ENCODE peak calls at places on chromosomes 11 and 22, in five cellular contexts. D is GM23338, K is ovary, E is psoas muscle, Z is pancreas. B is an unnamed sample.
A peak's percentile ranks its signal among the peaks of the same experiment; 100 is the strongest.

GRCh38 chr11:113014731-113015455 is 53.7 kb downstream of the NCAM1 start:
- DNase-seq in K (peak; percentile 26), D (peak; percentile 5), Z (no peak), E (peak; percentile 62), B (peak; percentile 69)

GRCh38 chr11:112745958-112746357 is 215.3 kb upstream of the NCAM1 start:
- DNase-seq in Z (no peak), K (no peak), E (no peak), D (no peak), B (no peak)

GRCh38 chr11:15742626-15743243 is 613.6 kb downstream of the SOX6 start:
- DNase-seq in K (no peak), E (no peak), Z (no peak), D (no peak), B (no peak)

GRCh38 chr11:75840560-75840959 is 25.6 kb downstream of the UVRAG start:
- DNase-seq in D (no peak), K (no peak), E (no peak), Z (no peak), B (no peak)

GRCh38 chr11:78929092-78929905 is 354.6 kb upstream of the NARS2 start:
- DNase-seq in Z (no peak), E (no peak), D (peak; percentile 95), K (no peak), B (no peak)

GRCh38 chr11:68158580-68158979 is 37.4 kb upstream of the CHKA start:
- DNase-seq in Z (no peak), E (no peak), K (no peak), D (no peak), B (no peak)

GRCh38 chr11:115930276-115930675 is 426.1 kb upstream of the CADM1 start:
- DNase-seq in D (no peak), K (no peak), Z (no peak), E (no peak), B (no peak)

GRCh38 chr11:1203505-1204271 is 19.2 kb upstream of the MUC5B start:
- DNase-seq in D (no peak), E (peak; percentile 10), K (no peak), Z (peak; percentile 11), B (no peak)

GRCh38 chr11:3184732-3185347 is 19.7 kb upstream of the OSBPL5 start:
- DNase-seq in D (no peak), K (no peak), E (no peak), Z (no peak), B (no peak)

GRCh38 chr22:45263790-45264269 is 20.9 kb upstream of the UPK3A start:
- DNase-seq in Z (peak; percentile 71), E (peak; percentile 83), K (peak; percentile 54), D (peak; percentile 85), B (peak; percentile 88)

GRCh38 chr11:46121328-46121723 is at the start of gene PHF21A:
- DNase-seq in K (peak; percentile 93), E (peak; percentile 93), D (peak; percentile 95), Z (peak; percentile 88), B (peak; percentile 83)

GRCh38 chr11:19110290-19110689 is 6.7 kb upstream of the ZDHHC13 start:
- DNase-seq in E (peak; percentile 46), Z (peak; percentile 30), D (no peak), K (no peak), B (no peak)

GRCh38 chr11:35800970-35801953 is 138.7 kb downstream of the TRIM44 start:
- DNase-seq in D (no peak), Z (no peak), E (no peak), K (no peak), B (no peak)

GRCh38 chr11:65095974-65096806 is at the start of gene VPS51:
- DNase-seq in K (peak; percentile 89), E (peak; percentile 88), D (peak; percentile 98), Z (peak; percentile 86), B (peak; percentile 95)

GRCh38 chr11:65096926-65097325 is 912 bp downstream of the VPS51 start:
- DNase-seq in K (no peak), E (no peak), D (no peak), Z (no peak), B (no peak)

GRCh38 chr11:65100674-65101350 is 4.8 kb downstream of the VPS51 start:
- DNase-seq in E (no peak), Z (no peak), K (no peak), D (no peak), B (no peak)

GRCh38 chr11:65090628-65091027 is 5.4 kb upstream of the VPS51 start:
- DNase-seq in Z (no peak), D (no peak), E (no peak), K (no peak), B (no peak)

DNA sequence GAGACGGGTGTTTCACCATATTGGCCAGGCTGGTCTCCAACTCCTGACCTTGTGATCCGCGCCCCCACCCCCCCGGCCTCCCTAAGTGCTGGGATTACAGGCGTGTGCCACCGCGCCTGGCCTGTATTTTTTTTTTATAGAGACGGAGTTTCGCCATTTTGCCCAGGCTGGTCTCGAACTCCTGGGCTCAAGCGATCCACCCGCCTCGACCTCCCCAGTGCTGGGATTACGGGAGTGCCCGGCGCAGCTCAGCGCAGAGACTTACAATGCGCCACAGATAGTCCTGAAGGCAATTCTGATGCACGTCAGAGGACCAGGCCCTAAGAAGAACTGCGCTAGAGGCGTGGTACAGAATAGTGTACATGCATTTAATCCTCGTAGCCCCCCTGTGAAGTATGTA is 587 bp upstream of the VPS51 start:
- DNase-seq in E (no peak), K (peak; percentile 46), D (no peak), Z (no peak), B (no peak)
- H3K4me3 ChIP-seq in E (peak overlapping the region; percentile 93), K (no peak overlapping the region), D (peak overlapping the region; percentile 96), Z (no peak overlapping the region), B (no peak overlapping the region)

GRCh38 chr11:122213111-122213510 is 97.1 kb upstream of the BLID start:
- DNase-seq in Z (no peak), E (no peak), D (no peak), K (no peak), B (no peak)
- H3K27ac ChIP-seq in Z (no peak overlapping the region), E (no peak overlapping the region), D (no peak overlapping the region), K (no peak overlapping the region), B (no peak overlapping the region)

GRCh38 chr11:62555464-62556092 is 9.0 kb upstream of the AHNAK start:
- DNase-seq in D (peak; percentile 32), Z (no peak), E (no peak), K (no peak), B (no peak)
- H3K4me3 ChIP-seq in D (no peak overlapping the region), Z (no peak overlapping the region), E (peak overlapping the region; percentile 41), K (no peak overlapping the region), B (peak overlapping the region; percentile 10)

DNA sequence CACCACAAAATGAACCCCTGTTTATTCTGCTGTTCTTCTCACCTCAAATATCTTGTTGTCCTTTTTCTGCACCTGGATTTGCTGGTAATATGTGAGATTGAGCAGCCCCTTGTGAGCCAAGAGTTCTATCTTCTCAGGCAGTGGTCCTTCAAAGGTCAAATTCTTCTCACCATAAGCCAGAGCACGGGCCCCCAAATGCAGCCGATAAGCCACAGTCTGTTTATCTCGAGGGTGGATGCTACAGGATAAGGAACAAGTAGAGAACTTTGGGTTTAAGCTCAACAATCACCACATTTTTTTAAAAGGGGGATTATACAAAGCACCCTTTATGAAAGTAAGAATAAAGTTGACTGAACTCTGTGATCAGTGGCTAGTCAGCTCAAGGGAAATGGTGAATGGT is 15.8 kb downstream of the TBRG1 start:
- DNase-seq in D (no peak), Z (no peak), K (no peak), E (no peak), B (no peak)
- H3K27ac ChIP-seq in D (no peak overlapping the region), Z (no peak overlapping the region), K (no peak overlapping the region), E (no peak overlapping the region), B (no peak overlapping the region)

DNA sequence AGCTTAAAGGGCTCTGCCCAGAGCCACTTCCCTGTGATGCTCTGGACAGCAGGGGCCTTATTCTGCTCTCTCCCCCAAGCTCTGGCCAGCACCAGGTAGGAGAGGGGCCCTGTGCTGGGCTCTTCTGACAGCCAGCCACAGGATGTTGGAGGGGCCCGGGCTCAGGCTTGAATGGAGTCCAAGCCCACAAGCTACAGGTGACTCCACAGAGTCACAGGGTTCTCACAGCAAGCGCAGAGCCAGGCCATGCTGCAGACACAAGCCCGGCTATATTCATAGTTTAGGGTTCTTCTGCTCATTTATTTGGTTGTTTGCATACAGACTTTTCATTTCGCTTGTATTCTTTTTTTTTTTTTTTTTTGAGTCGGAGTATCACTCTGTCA is 1392.8 kb downstream of the BRD1 start:
- DNase-seq in D (no peak), Z (no peak), E (no peak), K (no peak), B (no peak)
- H3K4me3 ChIP-seq in D (no peak overlapping the region), Z (no peak overlapping the region), E (no peak overlapping the region), K (no peak overlapping the region), B (no peak overlapping the region)

GRCh38 chr11:59029490-59029889 is 56.6 kb upstream of the GLYATL1B start:
- DNase-seq in D (no peak), Z (no peak), E (no peak), K (no peak), B (no peak)

GRCh38 chr11:59025097-59025496 is 61.0 kb upstream of the GLYATL1B start:
- DNase-seq in E (no peak), K (no peak), Z (no peak), D (no peak), B (no peak)

GRCh38 chr11:59028105-59028504 is 58.0 kb upstream of the GLYATL1B start:
- DNase-seq in K (no peak), D (no peak), E (no peak), Z (no peak), B (no peak)

DNA sequence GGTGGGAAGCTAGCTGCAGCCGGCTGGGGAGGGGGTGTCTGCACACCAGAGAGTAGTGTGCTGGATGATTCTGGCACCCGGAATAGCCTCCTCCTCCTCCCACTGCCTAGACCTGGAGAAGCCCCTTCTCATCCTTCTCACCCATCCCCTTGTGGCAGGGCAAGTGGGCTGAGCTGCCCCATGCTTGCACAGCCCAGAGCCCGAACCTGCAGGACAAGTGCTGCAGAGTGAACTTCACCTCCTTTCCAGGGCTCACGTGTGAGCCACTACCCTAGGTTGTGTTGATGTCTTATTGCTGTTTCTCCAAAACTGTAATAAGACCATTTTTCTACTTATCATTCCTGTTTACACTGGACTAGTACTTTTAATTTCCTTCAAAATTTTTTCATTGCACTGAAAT is 56.1 kb upstream of the GLYATL1B start:
- DNase-seq in K (no peak), Z (no peak), D (no peak), E (no peak), B (no peak)
- H3K27ac ChIP-seq in K (no peak overlapping the region), Z (no peak overlapping the region), D (no peak overlapping the region), E (no peak overlapping the region), B (no peak overlapping the region)

GRCh38 chr22:37417264-37417663 is 10.0 kb downstream of the ELFN2 start:
- DNase-seq in E (no peak), Z (no peak), K (no peak), D (no peak), B (no peak)

GRCh38 chr22:37416806-37417205 is 10.5 kb downstream of the ELFN2 start:
- DNase-seq in E (no peak), Z (no peak), K (no peak), D (no peak), B (no peak)

GRCh38 chr22:37416389-37416788 is 10.9 kb downstream of the ELFN2 start:
- DNase-seq in D (no peak), E (no peak), Z (no peak), K (no peak), B (no peak)

GRCh38 chr22:37418627-37419369 is 8.5 kb downstream of the ELFN2 start:
- DNase-seq in K (no peak), E (no peak), D (peak; percentile 46), Z (no peak), B (no peak)

GRCh38 chr22:37417737-37418348 is 9.4 kb downstream of the ELFN2 start:
- DNase-seq in D (no peak), K (no peak), Z (no peak), E (no peak), B (no peak)
- H3K4me3 ChIP-seq in D (no peak overlapping the region), K (no peak overlapping the region), Z (no peak overlapping the region), E (no peak overlapping the region), B (no peak overlapping the region)

B was measured in right atrium auricular region.